ENCODE peak calls at places on chromosomes 2 and 18, in nine cellular contexts. One of them, this sample, is unnamed.

GRCh38 chr2:218883491-218884490 is 3.1 kb downstream of the WNT10A start:
- DNase-seq in PC-3: no peak
- DNase-seq in NCI-H2171: peak
- DNase-seq in GM04503: no peak
- DNase-seq in IMR-90: no peak
- DNase-seq in foreskin fibroblast: peak
- DNase-seq in ACHN: no peak
- DNase-seq in globus pallidus: no peak
- DNase-seq in activated CD4-positive, alpha-beta T cell treated with anti-CD3 and anti-CD28 coated beads for 1 hour: no peak
- DNase-seq in this sample: peak

GRCh38 chr2:134133622-134134312 is 120.1 kb upstream of the MGAT5 start:
- DNase-seq in PC-3: no peak
- DNase-seq in NCI-H2171: no peak
- DNase-seq in GM04503: no peak
- DNase-seq in IMR-90: no peak
- DNase-seq in foreskin fibroblast: no peak
- DNase-seq in ACHN: no peak
- DNase-seq in globus pallidus: no peak
- DNase-seq in activated CD4-positive, alpha-beta T cell treated with anti-CD3 and anti-CD28 coated beads for 1 hour: no peak
- DNase-seq in this sample: no peak

GRCh38 chr2:43692428-43692994 is 16.3 kb upstream of the C1GALT1C1L start:
- DNase-seq in PC-3: no peak
- DNase-seq in NCI-H2171: no peak
- DNase-seq in GM04503: no peak
- DNase-seq in IMR-90: no peak
- DNase-seq in foreskin fibroblast: no peak
- DNase-seq in ACHN: no peak
- DNase-seq in globus pallidus: no peak
- DNase-seq in activated CD4-positive, alpha-beta T cell treated with anti-CD3 and anti-CD28 coated beads for 1 hour: no peak
- DNase-seq in this sample: no peak

GRCh38 chr18:27860011-27860410 is 316.9 kb downstream of the CDH2 start:
- DNase-seq in PC-3: no peak
- DNase-seq in NCI-H2171: no peak
- DNase-seq in GM04503: no peak
- DNase-seq in IMR-90: no peak
- DNase-seq in foreskin fibroblast: no peak
- DNase-seq in ACHN: no peak
- DNase-seq in globus pallidus: no peak
- DNase-seq in activated CD4-positive, alpha-beta T cell treated with anti-CD3 and anti-CD28 coated beads for 1 hour: no peak
- DNase-seq in this sample: peak

GRCh38 chr18:73756256-73757091 is 391.2 kb downstream of the FBXO15 start:
- DNase-seq in PC-3: peak
- DNase-seq in NCI-H2171: no peak
- DNase-seq in GM04503: no peak
- DNase-seq in IMR-90: peak
- DNase-seq in foreskin fibroblast: no peak
- DNase-seq in ACHN: no peak
- DNase-seq in globus pallidus: no peak
- DNase-seq in activated CD4-positive, alpha-beta T cell treated with anti-CD3 and anti-CD28 coated beads for 1 hour: no peak
- DNase-seq in this sample: peak

GRCh38 chr18:57586243-57587049 is at the start of gene FECH:
- DNase-seq in PC-3: peak
- DNase-seq in NCI-H2171: peak
- DNase-seq in GM04503: peak
- DNase-seq in IMR-90: peak
- DNase-seq in foreskin fibroblast: peak
- DNase-seq in ACHN: peak
- DNase-seq in globus pallidus: peak
- DNase-seq in activated CD4-positive, alpha-beta T cell treated with anti-CD3 and anti-CD28 coated beads for 1 hour: peak
- DNase-seq in this sample: peak

GRCh38 chr2:204479557-204479956 is 65.7 kb upstream of the PARD3B start:
- DNase-seq in PC-3: peak
- DNase-seq in NCI-H2171: no peak
- DNase-seq in GM04503: no peak
- DNase-seq in IMR-90: peak
- DNase-seq in foreskin fibroblast: peak
- DNase-seq in ACHN: no peak
- DNase-seq in globus pallidus: no peak
- DNase-seq in activated CD4-positive, alpha-beta T cell treated with anti-CD3 and anti-CD28 coated beads for 1 hour: no peak
- DNase-seq in this sample: peak

GRCh38 chr2:35163948-35164347 is 1191.6 kb upstream of the CRIM1 start:
- DNase-seq in PC-3: no peak
- DNase-seq in NCI-H2171: no peak
- DNase-seq in GM04503: no peak
- DNase-seq in IMR-90: no peak
- DNase-seq in foreskin fibroblast: no peak
- DNase-seq in ACHN: no peak
- DNase-seq in globus pallidus: no peak
- DNase-seq in activated CD4-positive, alpha-beta T cell treated with anti-CD3 and anti-CD28 coated beads for 1 hour: no peak
- DNase-seq in this sample: no peak

GRCh38 chr2:42102606-42103450 is 55.0 kb downstream of the PKDCC start:
- DNase-seq in PC-3: no peak
- DNase-seq in NCI-H2171: no peak
- DNase-seq in GM04503: no peak
- DNase-seq in IMR-90: no peak
- DNase-seq in foreskin fibroblast: no peak
- DNase-seq in ACHN: peak
- DNase-seq in globus pallidus: no peak
- DNase-seq in activated CD4-positive, alpha-beta T cell treated with anti-CD3 and anti-CD28 coated beads for 1 hour: peak
- DNase-seq in this sample: peak

GRCh38 chr2:26477911-26478253 is at the start of gene OTOF:
- DNase-seq in PC-3: peak
- DNase-seq in NCI-H2171: peak
- DNase-seq in GM04503: peak
- DNase-seq in IMR-90: peak
- DNase-seq in foreskin fibroblast: peak
- DNase-seq in ACHN: no peak
- DNase-seq in globus pallidus: peak
- DNase-seq in activated CD4-positive, alpha-beta T cell treated with anti-CD3 and anti-CD28 coated beads for 1 hour: no peak
- DNase-seq in this sample: peak

GRCh38 chr18:58714259-58714658 is 43.0 kb downstream of the MALT1 start:
- DNase-seq in PC-3: no peak
- DNase-seq in NCI-H2171: no peak
- DNase-seq in GM04503: no peak
- DNase-seq in IMR-90: no peak
- DNase-seq in foreskin fibroblast: no peak
- DNase-seq in ACHN: no peak
- DNase-seq in globus pallidus: no peak
- DNase-seq in activated CD4-positive, alpha-beta T cell treated with anti-CD3 and anti-CD28 coated beads for 1 hour: no peak
- DNase-seq in this sample: no peak

GRCh38 chr2:196248467-196249104 is 77.2 kb upstream of the STK17B start:
- DNase-seq in PC-3: no peak
- DNase-seq in NCI-H2171: no peak
- DNase-seq in GM04503: no peak
- DNase-seq in IMR-90: peak
- DNase-seq in foreskin fibroblast: no peak
- DNase-seq in ACHN: no peak
- DNase-seq in globus pallidus: no peak
- DNase-seq in activated CD4-positive, alpha-beta T cell treated with anti-CD3 and anti-CD28 coated beads for 1 hour: no peak
- DNase-seq in this sample: no peak

GRCh38 chr2:145543155-145543554 is 1023.2 kb upstream of the ZEB2 start:
- DNase-seq in PC-3: peak
- DNase-seq in NCI-H2171: no peak
- DNase-seq in GM04503: no peak
- DNase-seq in IMR-90: no peak
- DNase-seq in foreskin fibroblast: peak
- DNase-seq in ACHN: no peak
- DNase-seq in globus pallidus: no peak
- DNase-seq in activated CD4-positive, alpha-beta T cell treated with anti-CD3 and anti-CD28 coated beads for 1 hour: no peak
- DNase-seq in this sample: no peak

GRCh38 chr2:97936199-97936598 is 59.5 kb downstream of the TMEM131 start:
- DNase-seq in PC-3: peak
- DNase-seq in NCI-H2171: peak
- DNase-seq in GM04503: no peak
- DNase-seq in IMR-90: no peak
- DNase-seq in foreskin fibroblast: no peak
- DNase-seq in ACHN: no peak
- DNase-seq in globus pallidus: no peak
- DNase-seq in activated CD4-positive, alpha-beta T cell treated with anti-CD3 and anti-CD28 coated beads for 1 hour: no peak
- DNase-seq in this sample: peak

GRCh38 chr2:239303711-239304532 is 96.9 kb downstream of the HDAC4 start:
- DNase-seq in PC-3: no peak
- DNase-seq in NCI-H2171: no peak
- DNase-seq in GM04503: no peak
- DNase-seq in IMR-90: no peak
- DNase-seq in foreskin fibroblast: no peak
- DNase-seq in ACHN: no peak
- DNase-seq in globus pallidus: no peak
- DNase-seq in activated CD4-positive, alpha-beta T cell treated with anti-CD3 and anti-CD28 coated beads for 1 hour: no peak
- DNase-seq in this sample: no peak

GRCh38 chr2:25103287-25103871 is 61.5 kb downstream of the EFR3B start:
- DNase-seq in PC-3: peak
- DNase-seq in NCI-H2171: no peak
- DNase-seq in GM04503: peak
- DNase-seq in IMR-90: peak
- DNase-seq in foreskin fibroblast: peak
- DNase-seq in ACHN: peak
- DNase-seq in globus pallidus: peak
- DNase-seq in activated CD4-positive, alpha-beta T cell treated with anti-CD3 and anti-CD28 coated beads for 1 hour: no peak
- DNase-seq in this sample: no peak

GRCh38 chr2:162586311-162586710 is 242.4 kb downstream of the GCA start:
- DNase-seq in PC-3: no peak
- DNase-seq in NCI-H2171: no peak
- DNase-seq in GM04503: no peak
- DNase-seq in IMR-90: no peak
- DNase-seq in foreskin fibroblast: no peak
- DNase-seq in ACHN: no peak
- DNase-seq in globus pallidus: no peak
- DNase-seq in activated CD4-positive, alpha-beta T cell treated with anti-CD3 and anti-CD28 coated beads for 1 hour: no peak
- DNase-seq in this sample: no peak

GRCh38 chr2:25062461-25062860 is 20.6 kb downstream of the EFR3B start:
- DNase-seq in PC-3: no peak
- DNase-seq in NCI-H2171: no peak
- DNase-seq in GM04503: no peak
- DNase-seq in IMR-90: no peak
- DNase-seq in foreskin fibroblast: no peak
- DNase-seq in ACHN: no peak
- DNase-seq in globus pallidus: peak
- DNase-seq in activated CD4-positive, alpha-beta T cell treated with anti-CD3 and anti-CD28 coated beads for 1 hour: no peak
- DNase-seq in this sample: no peak

GRCh38 chr2:21289994-21290393 is 166.2 kb downstream of the TDRD15 start:
- DNase-seq in PC-3: no peak
- DNase-seq in NCI-H2171: no peak
- DNase-seq in GM04503: no peak
- DNase-seq in IMR-90: peak
- DNase-seq in foreskin fibroblast: no peak
- DNase-seq in ACHN: no peak
- DNase-seq in globus pallidus: no peak
- DNase-seq in activated CD4-positive, alpha-beta T cell treated with anti-CD3 and anti-CD28 coated beads for 1 hour: no peak
- DNase-seq in this sample: no peak

GRCh38 chr2:67938053-67938452 is 124.8 kb downstream of the C1D start:
- DNase-seq in PC-3: no peak
- DNase-seq in NCI-H2171: no peak
- DNase-seq in GM04503: no peak
- DNase-seq in IMR-90: no peak
- DNase-seq in foreskin fibroblast: peak
- DNase-seq in ACHN: no peak
- DNase-seq in globus pallidus: no peak
- DNase-seq in activated CD4-positive, alpha-beta T cell treated with anti-CD3 and anti-CD28 coated beads for 1 hour: no peak
- DNase-seq in this sample: no peak

GRCh38 chr2:205175831-205176230 is 506.5 kb upstream of the NRP2 start:
- DNase-seq in PC-3: no peak
- DNase-seq in NCI-H2171: peak
- DNase-seq in GM04503: no peak
- DNase-seq in IMR-90: no peak
- DNase-seq in foreskin fibroblast: no peak
- DNase-seq in ACHN: no peak
- DNase-seq in globus pallidus: no peak
- DNase-seq in activated CD4-positive, alpha-beta T cell treated with anti-CD3 and anti-CD28 coated beads for 1 hour: no peak
- DNase-seq in this sample: no peak

GRCh38 chr2:188293601-188294482 is 2.2 kb downstream of the GULP1 start:
- DNase-seq in PC-3: peak
- DNase-seq in NCI-H2171: no peak
- DNase-seq in GM04503: no peak
- DNase-seq in IMR-90: peak
- DNase-seq in foreskin fibroblast: peak
- DNase-seq in ACHN: peak
- DNase-seq in globus pallidus: peak
- DNase-seq in activated CD4-positive, alpha-beta T cell treated with anti-CD3 and anti-CD28 coated beads for 1 hour: no peak
- DNase-seq in this sample: peak

GRCh38 chr2:98614024-98614739 is 5.8 kb downstream of the UNC50 start:
- DNase-seq in PC-3: no peak
- DNase-seq in NCI-H2171: no peak
- DNase-seq in GM04503: no peak
- DNase-seq in IMR-90: no peak
- DNase-seq in foreskin fibroblast: no peak
- DNase-seq in ACHN: no peak
- DNase-seq in globus pallidus: no peak
- DNase-seq in activated CD4-positive, alpha-beta T cell treated with anti-CD3 and anti-CD28 coated beads for 1 hour: no peak
- DNase-seq in this sample: no peak

GRCh38 chr18:10797882-10798281 is 272.1 kb downstream of the NAPG start:
- DNase-seq in PC-3: no peak
- DNase-seq in NCI-H2171: peak
- DNase-seq in GM04503: no peak
- DNase-seq in IMR-90: no peak
- DNase-seq in foreskin fibroblast: no peak
- DNase-seq in ACHN: no peak
- DNase-seq in globus pallidus: no peak
- DNase-seq in activated CD4-positive, alpha-beta T cell treated with anti-CD3 and anti-CD28 coated beads for 1 hour: no peak
- DNase-seq in this sample: no peak

GRCh38 chr2:60958800-60959199 is 58.7 kb upstream of the PEX13 start:
- DNase-seq in PC-3: peak
- DNase-seq in NCI-H2171: no peak
- DNase-seq in GM04503: peak
- DNase-seq in IMR-90: peak
- DNase-seq in foreskin fibroblast: peak
- DNase-seq in ACHN: peak
- DNase-seq in globus pallidus: no peak
- DNase-seq in activated CD4-positive, alpha-beta T cell treated with anti-CD3 and anti-CD28 coated beads for 1 hour: no peak
- DNase-seq in this sample: no peak

GRCh38 chr2:200148366-200148765 is 158.1 kb upstream of the SPATS2L start:
- DNase-seq in PC-3: no peak
- DNase-seq in NCI-H2171: no peak
- DNase-seq in GM04503: no peak
- DNase-seq in IMR-90: peak
- DNase-seq in foreskin fibroblast: no peak
- DNase-seq in ACHN: no peak
- DNase-seq in globus pallidus: no peak
- DNase-seq in activated CD4-positive, alpha-beta T cell treated with anti-CD3 and anti-CD28 coated beads for 1 hour: no peak
- DNase-seq in this sample: no peak

GRCh38 chr2:181106789-181107418 is 126.5 kb downstream of the UBE2E3 start:
- DNase-seq in PC-3: peak
- DNase-seq in NCI-H2171: no peak
- DNase-seq in GM04503: peak
- DNase-seq in IMR-90: peak
- DNase-seq in foreskin fibroblast: peak
- DNase-seq in ACHN: peak
- DNase-seq in globus pallidus: no peak
- DNase-seq in activated CD4-positive, alpha-beta T cell treated with anti-CD3 and anti-CD28 coated beads for 1 hour: no peak
- DNase-seq in this sample: no peak

GRCh38 chr2:184558713-184559464 is 39.4 kb upstream of the ZNF804A start:
- DNase-seq in PC-3: peak
- DNase-seq in NCI-H2171: no peak
- DNase-seq in GM04503: no peak
- DNase-seq in IMR-90: no peak
- DNase-seq in foreskin fibroblast: peak
- DNase-seq in ACHN: no peak
- DNase-seq in globus pallidus: no peak
- DNase-seq in activated CD4-positive, alpha-beta T cell treated with anti-CD3 and anti-CD28 coated beads for 1 hour: no peak
- DNase-seq in this sample: no peak

GRCh38 chr2:29272311-29272710 is 157.1 kb downstream of the CLIP4 start:
- DNase-seq in PC-3: no peak
- DNase-seq in NCI-H2171: no peak
- DNase-seq in GM04503: no peak
- DNase-seq in IMR-90: no peak
- DNase-seq in foreskin fibroblast: no peak
- DNase-seq in ACHN: no peak
- DNase-seq in globus pallidus: no peak
- DNase-seq in activated CD4-positive, alpha-beta T cell treated with anti-CD3 and anti-CD28 coated beads for 1 hour: no peak
- DNase-seq in this sample: no peak

GRCh38 chr2:161981679-161982300 is 92.2 kb downstream of the DPP4 start:
- DNase-seq in PC-3: no peak
- DNase-seq in NCI-H2171: peak
- DNase-seq in GM04503: no peak
- DNase-seq in IMR-90: no peak
- DNase-seq in foreskin fibroblast: no peak
- DNase-seq in ACHN: no peak
- DNase-seq in globus pallidus: no peak
- DNase-seq in activated CD4-positive, alpha-beta T cell treated with anti-CD3 and anti-CD28 coated beads for 1 hour: no peak
- DNase-seq in this sample: no peak

GRCh38 chr18:23131693-23132319 is 3.5 kb upstream of the CABLES1 start:
- DNase-seq in PC-3: peak
- DNase-seq in NCI-H2171: peak
- DNase-seq in GM04503: no peak
- DNase-seq in IMR-90: peak
- DNase-seq in foreskin fibroblast: peak
- DNase-seq in ACHN: peak
- DNase-seq in globus pallidus: no peak
- DNase-seq in activated CD4-positive, alpha-beta T cell treated with anti-CD3 and anti-CD28 coated beads for 1 hour: peak
- DNase-seq in this sample: peak